ENCODE peak calls at places on chromosomes 7 and 10, in eight cellular contexts. D is suprapubic skin; T is tibial artery; L is stomach; U is astrocyte; R is PC-9; B is effector memory CD4-positive, alpha-beta T cell; E is CD4-positive, alpha-beta memory T cell. I is an unnamed sample. For H3K36me3, the result is how much of the 10 kb centered on the place peaks cover.

GRCh38 chr10:95756061-95756751 is at the start of gene ENTPD1:
- DNase-seq in D (no peak), T (no peak), L (no peak), U (no peak), R (no peak), B (no peak), E (no peak), I (no peak)

GRCh38 chr7:108403597-108404217 is 52.5 kb downstream of the NRCAM start:
- DNase-seq in D (no peak), T (no peak), L (no peak), U (no peak), R (no peak), B (no peak), E (no peak), I (no peak)

GRCh38 chr10:102615361-102615760 is 28.9 kb upstream of the TRIM8 start:
- DNase-seq in D (no peak), T (no peak), L (no peak), U (no peak), R (no peak), B (no peak), E (no peak), I (no peak)

GRCh38 chr7:1961776-1962276 is 270.9 kb downstream of the MAD1L1 start:
- DNase-seq in D (no peak), T (no peak), L (no peak), U (peak), R (no peak), B (no peak), E (peak), I (peak)

GRCh38 chr7:121504478-121504877 is 108.4 kb upstream of the FAM3C start:
- DNase-seq in D (no peak), T (no peak), L (no peak), U (peak), R (peak), B (no peak), E (no peak), I (no peak)

GRCh38 chr7:18770154-18770807 is 274.7 kb downstream of the HDAC9 start:
- DNase-seq in D (no peak), T (no peak), L (no peak), U (peak), R (no peak), B (no peak), E (no peak), I (no peak)

GRCh38 chr10:119834188-119834587 is 38.5 kb downstream of the MCMBP start:
- DNase-seq in D (no peak), T (no peak), L (no peak), U (no peak), R (no peak), B (no peak), E (no peak), I (no peak)

GRCh38 chr7:78203042-78203720 is 404.6 kb downstream of the PHTF2 start:
- DNase-seq in D (no peak), T (no peak), L (no peak), U (no peak), R (no peak), B (no peak), E (no peak), I (no peak)

GRCh38 chr7:102834999-102835398 is 77.8 kb upstream of the LRRC17 start:
- DNase-seq in D (no peak), T (no peak), L (no peak), U (peak), R (peak), B (no peak), E (no peak), I (no peak)

GRCh38 chr10:27433976-27434375 is 70.1 kb upstream of the RAB18 start:
- DNase-seq in D (no peak), T (no peak), L (no peak), U (no peak), R (no peak), B (no peak), E (no peak), I (no peak)

GRCh38 chr10:10886861-10887539 is 130.7 kb upstream of the CELF2 start:
- DNase-seq in D (no peak), T (no peak), L (no peak), U (peak), R (no peak), B (no peak), E (no peak), I (no peak)

GRCh38 chr10:52442576-52442975 is 128.5 kb downstream of the DKK1 start:
- DNase-seq in D (no peak), T (no peak), L (no peak), U (peak), R (no peak), B (no peak), E (no peak), I (no peak)

GRCh38 chr10:5873515-5873995 is 16.1 kb downstream of the ANKRD16 start:
- DNase-seq in D (no peak), T (peak), L (peak), U (no peak), R (peak), B (peak), E (peak), I (peak)

GRCh38 chr10:130652964-130653578 is 516.9 kb downstream of the GLRX3 start:
- DNase-seq in D (no peak), T (no peak), L (no peak), U (no peak), R (no peak), B (no peak), E (no peak), I (no peak)

GRCh38 chr7:116736927-116737715 is 65.1 kb downstream of the MET start:
- DNase-seq in D (no peak), T (no peak), L (no peak), U (peak), R (no peak), B (no peak), E (no peak), I (no peak)

GRCh38 chr7:137563986-137564385 is 220.5 kb upstream of the PTN start:
- DNase-seq in D (no peak), T (no peak), L (no peak), U (no peak), R (no peak), B (no peak), E (no peak), I (no peak)

GRCh38 chr7:142231716-142232115 is 26.1 kb downstream of the PRSS58 start:
- DNase-seq in D (no peak), T (no peak), L (no peak), U (no peak), R (no peak), B (no peak), E (no peak), I (no peak)

GRCh38 chr10:51669041-51669440 is 30.4 kb downstream of the CSTF2T start:
- DNase-seq in D (no peak), T (no peak), L (no peak), U (no peak), R (no peak), B (no peak), E (no peak), I (no peak)

GRCh38 chr10:79239930-79240713 is 107.1 kb upstream of the PPIF start:
- DNase-seq in D (no peak), T (no peak), L (no peak), U (peak), R (peak), B (no peak), E (no peak), I (no peak)

GRCh38 chr7:51160411-51160810 is 156.2 kb downstream of the COBL start:
- DNase-seq in D (no peak), T (no peak), L (no peak), U (no peak), R (no peak), B (no peak), E (no peak), I (no peak)

GRCh38 chr10:102523250-102524029 is 19.7 kb downstream of the SUFU start:
- DNase-seq in D (no peak), T (peak), L (peak), U (peak), R (no peak), B (no peak), E (no peak), I (no peak)

GRCh38 chr7:122364761-122365280 is 60.3 kb upstream of the FEZF1 start:
- DNase-seq in D (no peak), T (no peak), L (no peak), U (no peak), R (no peak), B (no peak), E (no peak), I (no peak)

GRCh38 chr10:33509231-33509871 is 174.9 kb upstream of the NRP1 start:
- DNase-seq in D (no peak), T (peak), L (peak), U (peak), R (peak), B (no peak), E (no peak), I (no peak)

DNA sequence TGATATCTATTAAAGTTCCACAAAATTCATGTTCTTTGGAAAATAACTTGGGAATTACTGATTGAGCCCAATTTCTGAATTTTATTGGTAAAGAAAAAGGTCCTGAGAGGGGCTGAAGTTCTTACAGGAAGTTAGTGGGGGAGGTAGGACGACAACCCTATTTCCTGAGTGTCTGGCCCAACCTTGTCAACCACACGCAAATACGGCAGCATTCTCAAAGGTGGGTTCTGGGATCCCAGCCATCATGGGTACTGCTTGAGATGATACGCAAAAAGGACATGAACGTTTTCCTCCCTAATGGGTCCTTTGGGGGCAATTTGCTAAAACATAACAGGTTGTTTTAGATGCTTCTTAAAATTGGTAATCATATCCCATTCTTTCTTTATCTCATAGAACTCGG is 2.7 kb upstream of the PDCD4 start:
- DNase-seq in D (no peak), T (no peak), L (no peak), U (no peak), R (no peak), B (peak), E (peak), I (peak)
- H3K27ac ChIP-seq in D (no peak), T (no peak), L (peak), U (no peak), R (no peak), B (peak), E (peak), I (peak)

GRCh38 chr10:62193479-62193878 is 75.2 kb downstream of the RTKN2 start:
- DNase-seq in D (no peak), T (no peak), L (no peak), U (no peak), R (no peak), B (no peak), E (no peak), I (no peak)

GRCh38 chr10:62199584-62199983 is 69.1 kb downstream of the RTKN2 start:
- DNase-seq in D (no peak), T (no peak), L (no peak), U (no peak), R (no peak), B (no peak), E (peak), I (peak)

GRCh38 chr10:62195675-62195926 is 73.0 kb downstream of the RTKN2 start:
- DNase-seq in D (no peak), T (no peak), L (no peak), U (no peak), R (no peak), B (no peak), E (no peak), I (no peak)

GRCh38 chr10:62196528-62196927 is 72.1 kb downstream of the RTKN2 start:
- DNase-seq in D (no peak), T (no peak), L (no peak), U (no peak), R (no peak), B (no peak), E (no peak), I (no peak)

DNA sequence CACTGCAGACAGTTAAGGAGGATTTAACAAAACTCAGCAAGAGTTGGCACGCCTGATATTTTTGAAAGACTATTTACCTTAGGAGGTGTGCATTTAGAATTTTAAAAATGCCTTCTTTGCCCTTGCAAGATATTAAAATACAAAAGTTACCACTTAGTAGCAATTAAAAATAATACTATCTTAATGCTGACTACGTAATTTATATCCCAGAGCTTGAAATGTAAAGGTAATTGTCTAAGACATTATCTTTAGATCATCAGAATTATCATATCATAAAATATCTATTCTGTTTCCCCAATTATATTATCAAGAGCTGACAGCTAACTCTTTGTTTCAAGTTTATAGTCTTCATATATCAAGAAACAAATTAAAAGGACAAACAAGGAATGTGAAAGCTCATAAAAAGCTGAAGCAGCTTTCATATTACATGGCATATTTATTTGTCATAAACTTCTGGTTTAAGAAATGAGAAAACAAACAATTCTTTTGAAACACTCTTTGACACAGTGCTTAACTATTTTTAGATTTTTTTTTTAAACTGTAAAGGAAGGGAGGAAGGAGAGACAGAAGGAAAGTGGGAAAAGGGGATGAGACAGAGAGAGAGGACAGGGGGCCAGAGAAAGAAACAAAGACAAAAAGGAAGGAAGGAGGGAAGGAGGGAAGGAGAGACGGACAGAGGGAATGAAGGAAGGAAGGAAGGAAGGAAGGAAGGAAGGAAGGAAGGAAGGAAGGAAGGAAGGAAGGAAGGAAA is 73.5 kb downstream of the RTKN2 start:
- DNase-seq in D (no peak), T (no peak), L (no peak), U (no peak), R (no peak), B (no peak), E (no peak), I (no peak)
- H3K36me3 ChIP-seq in D (under half), T (under half), L (under half), U (under half), R (under half), B (under half), E (under half), I (under half)

DNA sequence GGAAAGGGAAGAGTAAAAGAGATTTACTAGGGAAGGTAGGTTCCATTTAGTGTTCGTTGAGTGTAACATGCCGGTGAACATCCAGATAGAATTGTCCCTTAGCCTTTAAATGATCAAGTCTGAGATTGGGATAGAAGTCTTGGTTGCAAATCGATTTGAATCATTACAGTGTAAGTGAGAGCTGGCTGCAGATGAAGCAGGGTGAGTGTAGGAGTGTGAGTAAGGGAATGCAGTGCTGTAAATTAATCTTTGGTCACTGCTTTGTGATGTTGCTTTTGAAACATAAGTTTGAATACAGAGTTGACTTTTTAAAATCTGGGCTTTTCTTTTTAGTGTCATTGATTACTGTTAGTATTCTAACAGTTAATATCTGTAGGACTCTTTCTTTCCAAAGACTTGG is 16.3 kb downstream of the TPST1 start:
- DNase-seq in D (no peak), T (no peak), L (no peak), U (no peak), R (no peak), B (no peak), E (no peak), I (no peak)
- H3K4me3 ChIP-seq in D (no peak), T (no peak), L (no peak), U (no peak), R (no peak), B (no peak), E (no peak), I (no peak)

GRCh38 chr7:99201027-99201426 is 6.9 kb downstream of the KPNA7 start:
- DNase-seq in D (no peak), T (no peak), L (no peak), U (peak), R (peak), B (no peak), E (no peak), I (no peak)
- H3K27ac ChIP-seq in D (no peak), T (no peak), L (no peak), U (peak), R (peak), B (no peak), E (no peak), I (no peak)

DNA sequence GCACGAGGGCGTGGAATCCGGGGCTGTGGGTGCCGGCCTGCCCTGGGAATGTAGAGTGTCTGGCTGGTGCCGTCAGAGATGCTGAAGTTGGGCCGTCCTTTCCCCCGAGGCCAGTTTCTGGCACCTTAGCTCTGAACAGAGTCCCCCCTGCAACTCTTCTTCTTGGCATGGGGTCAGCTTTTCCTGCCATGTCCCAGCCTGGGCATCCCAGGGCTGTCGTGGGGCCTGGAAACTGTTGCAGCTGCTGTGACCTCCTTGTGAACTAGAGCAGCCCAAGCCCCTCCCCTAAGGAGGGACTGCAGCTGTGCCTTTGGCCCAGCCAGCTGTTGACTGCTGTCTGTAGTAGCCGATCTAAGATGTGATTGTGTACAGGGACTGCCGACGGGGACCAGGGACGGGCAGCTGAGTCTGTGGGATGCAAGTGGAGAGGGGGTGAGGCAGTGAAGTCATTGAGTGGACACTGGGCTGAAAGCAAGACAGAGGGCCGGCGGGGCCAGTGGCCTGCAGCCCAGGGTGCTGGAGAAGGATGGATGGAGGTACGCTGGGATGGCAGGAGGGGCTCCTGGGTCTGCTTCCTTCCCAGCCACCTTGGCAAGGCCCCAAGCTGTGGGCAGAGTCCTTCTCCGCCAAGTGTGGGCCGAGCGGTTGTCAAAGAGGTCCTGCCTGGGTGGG is 35.7 kb downstream of the GBX1 start:
- DNase-seq in D (no peak), T (no peak), L (no peak), U (no peak), R (no peak), B (no peak), E (no peak), I (no peak)
- H3K36me3 ChIP-seq in D (half or more), T (half or more), L (half or more), U (under half), R (under half), B (under half), E (under half), I (under half)

GRCh38 chr10:132328738-132329137 is 3.3 kb upstream of the LRRC27 start:
- DNase-seq in D (no peak), T (peak), L (no peak), U (no peak), R (no peak), B (no peak), E (no peak), I (no peak)
- H3K4me3 ChIP-seq in D (no peak), T (no peak), L (no peak), U (no peak), R (peak), B (no peak), E (no peak), I (no peak)

GRCh38 chr7:74481458-74482324 is 28.0 kb downstream of the GTF2IRD1 start:
- DNase-seq in D (no peak), T (no peak), L (no peak), U (no peak), R (no peak), B (no peak), E (no peak), I (no peak)
- H3K27ac ChIP-seq in D (peak), T (peak), L (peak), U (peak), R (peak), B (no peak), E (no peak), I (no peak)

GRCh38 chr10:30028452-30029045 is 30.8 kb downstream of the JCAD start:
- DNase-seq in D (no peak), T (no peak), L (no peak), U (no peak), R (no peak), B (no peak), E (no peak), I (no peak)

GRCh38 chr10:30028006-30028441 is 31.4 kb downstream of the JCAD start:
- DNase-seq in D (no peak), T (no peak), L (peak), U (peak), R (no peak), B (peak), E (peak), I (peak)

GRCh38 chr10:30029890-30030261 is 29.5 kb downstream of the JCAD start:
- DNase-seq in D (no peak), T (no peak), L (no peak), U (no peak), R (no peak), B (no peak), E (no peak), I (no peak)

GRCh38 chr10:30027057-30028005 is 32.1 kb downstream of the JCAD start:
- DNase-seq in D (no peak), T (no peak), L (peak), U (no peak), R (no peak), B (peak), E (peak), I (peak)

DNA sequence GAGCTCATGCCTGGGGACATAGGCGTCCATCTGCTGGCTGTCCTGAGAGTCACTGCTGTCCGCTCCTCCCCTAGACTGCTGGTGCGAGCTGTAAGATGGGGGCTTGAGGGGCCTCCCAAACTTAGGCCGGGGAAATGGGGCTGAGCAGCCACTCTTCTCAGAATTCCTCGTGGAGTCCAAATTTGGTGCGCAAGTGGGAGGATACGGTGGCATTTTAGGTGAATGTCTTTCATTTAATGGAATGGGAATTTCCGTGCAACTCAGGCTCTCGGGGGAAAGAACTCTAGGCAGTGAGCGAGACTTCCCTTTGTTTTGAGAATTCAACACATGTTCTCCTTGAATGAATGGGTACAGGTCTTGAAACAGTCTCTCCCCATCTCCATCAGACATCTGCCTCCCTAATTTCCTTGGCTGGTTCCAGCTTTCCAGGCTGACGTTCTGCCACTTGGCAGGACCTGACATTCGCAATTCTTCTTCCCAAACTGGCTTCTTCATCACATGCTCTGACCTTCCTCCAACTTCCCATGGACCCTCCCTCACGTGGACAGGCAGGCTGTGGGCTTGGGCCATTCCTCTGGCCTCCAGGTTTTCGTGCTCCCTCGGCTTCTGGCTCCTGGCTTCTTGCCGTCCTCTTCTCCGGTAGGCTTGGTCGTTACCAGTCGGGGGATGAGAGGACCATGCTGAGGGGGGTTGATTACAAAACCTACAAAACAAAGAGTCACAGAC is 30.1 kb downstream of the JCAD start:
- DNase-seq in D (no peak), T (no peak), L (no peak), U (no peak), R (no peak), B (no peak), E (no peak), I (no peak)
- H3K36me3 ChIP-seq in D (under half), T (under half), L (under half), U (under half), R (under half), B (under half), E (under half), I (under half)

GRCh38 chr10:11988924-11989323 is 53.7 kb downstream of the UPF2 start:
- DNase-seq in D (no peak), T (no peak), L (no peak), U (no peak), R (no peak), B (no peak), E (no peak), I (no peak)

GRCh38 chr10:11993834-11994468 is 48.7 kb downstream of the UPF2 start:
- DNase-seq in D (no peak), T (no peak), L (no peak), U (no peak), R (no peak), B (no peak), E (no peak), I (no peak)
- H3K4me3 ChIP-seq in D (no peak), T (no peak), L (no peak), U (no peak), R (no peak), B (no peak), E (no peak), I (no peak)

I was measured in CD8-positive, alpha-beta memory T cell.